ENCODE peak calls at places on chromosomes 4 and X, in four cellular contexts. U is anterior cingulate cortex, Z is mammary epithelial cell, R is nephron progenitor cell. I is an unnamed sample.

GRCh38 chr4:154314248-154314647 is 177.4 kb downstream of the DCHS2 start:
- DNase-seq in U (no peak), Z (no peak), R (no peak), I (peak; percentile 34)

GRCh38 chr4:84126061-84126787 is 372.9 kb downstream of the NKX6-1 start:
- DNase-seq in U (no peak), Z (no peak), R (no peak), I (no peak)

GRCh38 chr4:110128092-110128989 is 70.1 kb downstream of the ELOVL6 start:
- DNase-seq in U (no peak), Z (peak; percentile 90), R (no peak), I (no peak)

GRCh38 chr4:125444166-125444565 is 129.4 kb downstream of the FAT4 start:
- DNase-seq in U (no peak), Z (no peak), R (no peak), I (no peak)

GRCh38 chr4:74570095-74570494 is 125.2 kb downstream of the AREG start:
- DNase-seq in U (no peak), Z (no peak), R (no peak), I (no peak)

GRCh38 chrX:78643874-78644273 is 15.3 kb downstream of the RTL3 start:
- DNase-seq in U (no peak), Z (no peak), R (no peak), I (no peak)

GRCh38 chrX:38220024-38220935 is at the start of gene SRPX:
- DNase-seq in U (no peak), Z (peak; percentile 54), R (peak; percentile 52), I (no peak)

GRCh38 chr4:94472056-94472826 is 20.5 kb downstream of the PDLIM5 start:
- DNase-seq in U (no peak), Z (peak; percentile 43), R (no peak), I (no peak)

GRCh38 chrX:83916525-83916924 is 55.6 kb downstream of the CYLC1 start:
- DNase-seq in U (no peak), Z (peak; percentile 6), R (peak; percentile 21), I (no peak)

GRCh38 chrX:87528487-87528886 is 10.9 kb downstream of the KLHL4 start:
- DNase-seq in U (no peak), Z (no peak), R (no peak), I (no peak)

GRCh38 chr4:54498661-54499111 is 159.1 kb upstream of the KIT start:
- DNase-seq in U (no peak), Z (peak; percentile 71), R (peak; percentile 4), I (peak; percentile 3)

GRCh38 chr4:11367371-11367770 is 61.3 kb downstream of the HS3ST1 start:
- DNase-seq in U (peak; percentile 39), Z (peak; percentile 12), R (no peak), I (no peak)

GRCh38 chrX:108590496-108590895 is 145.9 kb downstream of the IRS4 start:
- DNase-seq in U (no peak), Z (no peak), R (no peak), I (no peak)

GRCh38 chrX:144275403-144275802 is 391.5 kb downstream of the UBE2NL start:
- DNase-seq in U (no peak), Z (peak; percentile 23), R (no peak), I (no peak)

GRCh38 chr4:158090323-158090722 is 82.5 kb downstream of the GASK1B start:
- DNase-seq in U (no peak), Z (no peak), R (no peak), I (peak; percentile 0)

GRCh38 chrX:108699368-108699767 is 37.0 kb downstream of the IRS4 start:
- DNase-seq in U (no peak), Z (peak; percentile 19), R (no peak), I (no peak)

GRCh38 chr4:14816592-14817273 is 185.5 kb upstream of the CPEB2 start:
- DNase-seq in U (no peak), Z (no peak), R (no peak), I (no peak)

GRCh38 chr4:23455482-23455881 is 434.4 kb downstream of the PPARGC1A start:
- DNase-seq in U (no peak), Z (no peak), R (peak; percentile 6), I (no peak)

GRCh38 chrX:42941671-42942070 is 163.7 kb upstream of the PPP1R2C start:
- DNase-seq in U (no peak), Z (no peak), R (no peak), I (no peak)

GRCh38 chr4:77586953-77587383 is 18.7 kb upstream of the CXCL13 start:
- DNase-seq in U (no peak), Z (peak; percentile 82), R (no peak), I (no peak)

GRCh38 chrX:3256868-3257267 is 89.6 kb downstream of the MXRA5 start:
- DNase-seq in U (no peak), Z (no peak), R (no peak), I (no peak)

GRCh38 chrX:125622899-125623298 is 303.2 kb downstream of the TEX13C start:
- DNase-seq in U (no peak), Z (no peak), R (no peak), I (no peak)

GRCh38 chrX:1391370-1391706 is 575 bp downstream of the SLC25A6 start:
- DNase-seq in U (no peak), Z (no peak), R (peak; percentile 95), I (no peak)

GRCh38 chr4:187578103-187578502 is 417.5 kb upstream of the ZFP42 start:
- DNase-seq in U (no peak), Z (no peak), R (no peak), I (no peak)